ENCODE peak calls at places on chromosomes 11 and 22, in nine cellular contexts. W, N, D, X, C, R, F, I and Q are unnamed samples.

GRCh38 chr11:84019576-84020194 is 733.5 kb upstream of the CCDC90B start:
- DNase-seq in I (peak; percentile 26), C (no peak), X (no peak), F (no peak), W (peak; percentile 70), R (peak; percentile 74), D (no peak), N (no peak), Q (no peak)

GRCh38 chr11:2717561-2717960 is 17.8 kb upstream of the KCNQ1OT1 start:
- DNase-seq in I (no peak), W (no peak), D (no peak), N (no peak), R (no peak), F (no peak), C (peak; percentile 20), X (no peak), Q (no peak)

GRCh38 chr22:39526736-39527171 is 5.8 kb downstream of the RPS19BP1 start:
- DNase-seq in N (no peak), R (no peak), D (peak; percentile 57), I (no peak), F (no peak), W (no peak), X (no peak), C (peak; percentile 77), Q (no peak)

GRCh38 chr11:28858076-28858475 is 749.9 kb downstream of the METTL15 start:
- DNase-seq in D (no peak), N (no peak), W (no peak), I (no peak), F (no peak), R (no peak), X (no peak), C (no peak), Q (no peak)

GRCh38 chr11:108364159-108364558 is 103.2 kb downstream of the C11orf65 start:
- DNase-seq in F (no peak), X (no peak), W (no peak), R (peak; percentile 12), D (no peak), I (no peak), N (no peak), C (no peak), Q (no peak)

GRCh38 chr22:46763051-46763705 is 728 bp downstream of the TBC1D22A start:
- DNase-seq in D (peak; percentile 92), R (peak; percentile 57), I (no peak), F (peak; percentile 62), X (peak; percentile 51), N (no peak), W (no peak), C (no peak), Q (peak; percentile 81)

GRCh38 chr11:120057595-120058581 is 80.0 kb downstream of the TRIM29 start:
- DNase-seq in W (peak; percentile 31), N (no peak), C (no peak), R (no peak), F (peak; percentile 4), D (no peak), X (peak; percentile 88), I (peak; percentile 43), Q (no peak)

GRCh38 chr22:36921309-36922096 is 8.1 kb downstream of the CSF2RB start:
- DNase-seq in C (no peak), F (no peak), R (no peak), I (no peak), X (no peak), W (no peak), N (no peak), D (peak; percentile 79), Q (no peak)

GRCh38 chr22:43795320-43795719 is 16.8 kb downstream of the EFCAB6 start:
- DNase-seq in F (no peak), N (no peak), R (no peak), I (no peak), W (no peak), D (no peak), X (no peak), C (no peak), Q (no peak)

GRCh38 chr22:43798492-43798891 is 13.6 kb downstream of the EFCAB6 start:
- DNase-seq in I (no peak), F (no peak), W (no peak), C (no peak), N (no peak), X (no peak), R (no peak), D (peak; percentile 75), Q (no peak)

GRCh38 chr22:43800970-43801369 is 11.1 kb downstream of the EFCAB6 start:
- DNase-seq in N (no peak), F (no peak), W (no peak), I (no peak), D (no peak), C (no peak), X (no peak), R (no peak), Q (no peak)

GRCh38 chr22:43792905-43793304 is 19.2 kb downstream of the EFCAB6 start:
- DNase-seq in N (no peak), X (no peak), D (no peak), F (no peak), R (no peak), W (no peak), C (no peak), I (no peak), Q (no peak)

DNA sequence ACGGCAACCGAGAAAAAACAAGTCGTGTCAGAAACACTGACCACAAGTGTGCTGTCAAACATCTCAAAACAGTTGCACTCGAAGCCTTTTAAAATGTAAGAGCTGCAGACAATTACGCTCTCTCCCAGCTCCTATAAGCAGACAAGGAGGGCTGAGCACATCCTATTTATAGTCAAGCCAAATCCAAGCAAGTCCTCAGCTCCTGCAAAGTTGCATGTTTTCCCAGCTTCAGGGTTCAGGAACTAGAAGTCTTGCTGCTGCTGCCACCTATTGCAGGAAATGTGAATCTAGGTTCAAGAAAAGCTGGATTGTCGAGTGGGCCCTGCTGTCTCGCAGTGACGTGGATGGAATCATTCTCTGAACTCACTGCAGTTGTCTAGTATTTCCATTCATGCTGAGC is 15.5 kb downstream of the EFCAB6 start:
- DNase-seq in I (peak; percentile 38), N (no peak), C (no peak), R (peak; percentile 29), X (peak; percentile 69), F (peak; percentile 15), D (no peak), W (peak; percentile 34), Q (no peak)
- TF ChIP-seq CTCF in I (peak; percentile 41), N (no peak), C (no peak), R (peak; percentile 40), X (peak; percentile 57), F (no peak), D (no peak), W (peak; percentile 58), Q (no peak)

GRCh38 chr11:45209000-45209399 is 62.6 kb downstream of the PRDM11 start:
- DNase-seq in F (no peak), I (no peak), N (no peak), R (no peak), D (no peak), C (peak; percentile 69), W (no peak), X (no peak), Q (no peak)

GRCh38 chr11:45208135-45208534 is 61.7 kb downstream of the PRDM11 start:
- DNase-seq in N (no peak), C (no peak), R (no peak), D (no peak), W (no peak), I (no peak), X (peak; percentile 14), F (peak; percentile 31), Q (no peak)

GRCh38 chr11:45205978-45206377 is 59.5 kb downstream of the PRDM11 start:
- DNase-seq in C (no peak), F (no peak), W (no peak), N (no peak), X (no peak), R (no peak), D (no peak), I (no peak), Q (no peak)

GRCh38 chr11:45209480-45209879 is 63.0 kb downstream of the PRDM11 start:
- DNase-seq in F (no peak), D (no peak), R (no peak), W (no peak), I (no peak), N (no peak), X (peak; percentile 15), C (no peak), Q (no peak)

DNA sequence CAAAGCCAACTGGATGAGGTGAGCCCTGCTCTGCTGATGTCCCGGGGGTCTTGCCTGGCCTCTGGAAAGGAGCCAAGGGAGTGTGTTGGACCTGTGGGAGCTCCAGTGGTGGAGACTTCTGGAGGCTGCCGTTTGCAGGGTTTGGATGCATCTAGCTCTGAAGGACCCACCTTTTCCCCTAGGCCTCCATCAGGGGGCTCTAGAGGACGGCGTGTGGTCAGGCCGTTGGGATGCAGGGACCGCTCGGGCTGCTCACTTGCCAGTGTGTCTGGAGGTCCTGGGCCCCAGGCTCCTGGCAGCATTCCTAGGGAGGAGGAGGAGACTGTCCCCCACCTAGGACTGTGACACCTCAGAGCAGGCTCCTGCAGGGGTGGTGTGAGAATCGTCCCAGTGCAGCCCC is 58.3 kb downstream of the PRDM11 start:
- DNase-seq in C (no peak), N (no peak), X (peak; percentile 60), R (no peak), W (no peak), F (no peak), I (no peak), D (no peak), Q (no peak)
- TF ChIP-seq CTCF in C (no peak), N (no peak), X (peak; percentile 29), R (peak; percentile 23), W (peak; percentile 48), F (no peak), I (no peak), D (no peak), Q (no peak)

GRCh38 chr11:45942381-45942780 is 19.9 kb downstream of the LARGE2 start:
- DNase-seq in F (no peak), I (no peak), R (no peak), X (no peak), N (no peak), C (no peak), D (no peak), W (no peak), Q (no peak)
- TF ChIP-seq CTCF in F (no peak), I (no peak), R (no peak), X (no peak), N (no peak), C (no peak), D (no peak), W (no peak), Q (no peak)

GRCh38 chr11:68408512-68408911 is 52.0 kb upstream of the PPP6R3 start:
- DNase-seq in X (no peak), C (no peak), N (no peak), F (no peak), I (no peak), D (no peak), W (no peak), R (no peak), Q (no peak)

GRCh38 chr11:68412593-68413475 is 47.7 kb upstream of the PPP6R3 start:
- DNase-seq in R (peak; percentile 57), N (peak; percentile 35), W (no peak), C (no peak), X (no peak), D (peak; percentile 93), F (no peak), I (no peak), Q (no peak)

GRCh38 chr11:68413591-68413999 is 47.0 kb upstream of the PPP6R3 start:
- DNase-seq in X (no peak), F (no peak), D (no peak), C (no peak), N (no peak), I (no peak), R (no peak), W (no peak), Q (no peak)

GRCh38 chr11:68409748-68410344 is 50.7 kb upstream of the PPP6R3 start:
- DNase-seq in X (no peak), F (no peak), I (no peak), R (no peak), C (no peak), D (no peak), W (no peak), N (no peak), Q (no peak)

DNA sequence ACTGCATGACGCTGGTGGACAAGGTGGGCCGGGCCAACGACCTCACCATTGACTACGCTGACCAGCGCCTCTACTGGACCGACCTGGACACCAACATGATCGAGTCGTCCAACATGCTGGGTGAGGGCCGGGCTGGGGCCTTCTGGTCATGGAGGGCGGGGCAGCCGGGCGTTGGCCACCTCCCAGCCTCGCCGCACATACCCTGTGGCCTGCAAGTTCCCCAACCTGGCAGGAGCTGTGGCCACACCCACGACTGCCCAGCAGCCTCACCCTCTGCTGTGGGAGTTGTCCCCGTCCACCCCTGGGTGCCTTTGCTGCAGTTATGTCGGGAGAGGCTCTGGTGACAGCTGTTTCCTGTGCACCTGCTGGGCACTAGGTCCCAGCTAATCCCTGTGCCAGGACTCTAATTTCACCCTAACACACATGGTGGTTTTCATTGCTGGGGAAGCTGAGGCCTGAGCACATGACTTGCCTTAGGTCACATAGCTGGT is 49.0 kb upstream of the PPP6R3 start:
- DNase-seq in N (no peak), I (no peak), F (peak; percentile 86), C (no peak), W (no peak), X (no peak), D (no peak), R (no peak), Q (no peak)
- TF ChIP-seq CTCF in N (no peak), I (no peak), F (no peak), C (no peak), W (no peak), X (no peak), D (no peak), R (no peak), Q (no peak)